ENCODE peak calls at places on chromosomes 2 and 18, in four cellular contexts. V is astrocyte, C is A549, R is T-helper 1 cell. B is an unnamed sample.

GRCh38 chr2:240644859-240645301 is 19.6 kb downstream of the GPR35 start:
- DNase-seq in R (no peak), V (no peak), C (no peak), B (no peak)

GRCh38 chr18:23228102-23229051 is 93.1 kb downstream of the CABLES1 start:
- DNase-seq in C (no peak), R (no peak), V (peak), B (peak)

GRCh38 chr2:217942731-217943335 is 60.0 kb downstream of the TNS1 start:
- DNase-seq in C (no peak), V (no peak), R (no peak), B (no peak)

GRCh38 chr2:25314514-25315315 is 27.0 kb downstream of the DNMT3A start:
- DNase-seq in V (peak), R (peak), C (no peak), B (peak)

GRCh38 chr2:17672583-17673317 is 80.9 kb downstream of the SMC6 start:
- DNase-seq in R (no peak), C (peak), V (peak), B (peak)

GRCh38 chr2:102078773-102079172 is 63.8 kb upstream of the IL1R1 start:
- DNase-seq in V (no peak), R (no peak), C (no peak), B (no peak)

GRCh38 chr2:9473985-9474360 is 378 bp upstream of the IAH1 start:
- DNase-seq in V (no peak), R (peak), C (no peak), B (no peak)

GRCh38 chr2:215929602-215930335 is 83.6 kb downstream of the MREG start:
- DNase-seq in C (no peak), R (no peak), V (peak), B (peak)

GRCh38 chr2:7886665-7887064 is 795.2 kb upstream of the ID2 start:
- DNase-seq in R (no peak), C (no peak), V (no peak), B (peak)

B was measured in IMR-90.